ENCODE peak calls at places on chromosomes 11 and 22, in four cellular contexts. O, X, Q and J are unnamed samples.
A peak's percentile ranks its signal among the peaks of the same experiment; 100 is the strongest.

GRCh38 chr11:28910926-28911325 is 802.7 kb downstream of the METTL15 start:
- DNase-seq in O (no peak), X (no peak), Q (no peak), J (no peak)

GRCh38 chr11:88414385-88414861 is 76.9 kb upstream of the CTSC start:
- DNase-seq in O (no peak), X (no peak), Q (peak; percentile 92), J (no peak)

GRCh38 chr11:84825140-84825539 is 802.0 kb downstream of the DLG2 start:
- DNase-seq in O (no peak), X (no peak), Q (no peak), J (no peak)

GRCh38 chr11:10666976-10667892 is 26.3 kb downstream of the IRAG1 start:
- DNase-seq in O (no peak), X (no peak), Q (no peak), J (no peak)

GRCh38 chr11:64801591-64802369 is 1.2 kb downstream of the MAP4K2 start:
- DNase-seq in O (no peak), X (no peak), Q (peak; percentile 69), J (no peak)

GRCh38 chr11:64268687-64269379 is 15.6 kb downstream of the BAD start:
- DNase-seq in O (peak; percentile 69), X (no peak), Q (peak; percentile 74), J (peak; percentile 80)

GRCh38 chr22:23285236-23285635 is 104.9 kb downstream of the BCR start:
- DNase-seq in O (no peak), X (no peak), Q (no peak), J (no peak)

GRCh38 chr22:22802346-22802970 is 85.2 kb upstream of the IGLL5 start:
- DNase-seq in O (no peak), X (no peak), Q (no peak), J (no peak)

GRCh38 chr11:61836193-61836592 is 8.1 kb downstream of the FADS2 start:
- DNase-seq in O (no peak), X (no peak), Q (no peak), J (no peak)

GRCh38 chr22:46131151-46131587 is 19.2 kb upstream of the PPARA start:
- DNase-seq in O (no peak), X (no peak), Q (no peak), J (no peak)

GRCh38 chr22:46128606-46129005 is 21.7 kb upstream of the PPARA start:
- DNase-seq in O (no peak), X (no peak), Q (no peak), J (no peak)

GRCh38 chr22:46126853-46127385 is 23.4 kb upstream of the PPARA start:
- DNase-seq in O (no peak), X (no peak), Q (no peak), J (no peak)

GRCh38 chr22:46127556-46127955 is 22.8 kb upstream of the PPARA start:
- DNase-seq in O (no peak), X (no peak), Q (no peak), J (no peak)

GRCh38 chr22:46129390-46130041 is 20.8 kb upstream of the PPARA start:
- DNase-seq in O (no peak), X (no peak), Q (no peak), J (peak; percentile 68)
- TF ChIP-seq POLR2A in O (no peak), X (no peak), Q (no peak), J (no peak)

DNA sequence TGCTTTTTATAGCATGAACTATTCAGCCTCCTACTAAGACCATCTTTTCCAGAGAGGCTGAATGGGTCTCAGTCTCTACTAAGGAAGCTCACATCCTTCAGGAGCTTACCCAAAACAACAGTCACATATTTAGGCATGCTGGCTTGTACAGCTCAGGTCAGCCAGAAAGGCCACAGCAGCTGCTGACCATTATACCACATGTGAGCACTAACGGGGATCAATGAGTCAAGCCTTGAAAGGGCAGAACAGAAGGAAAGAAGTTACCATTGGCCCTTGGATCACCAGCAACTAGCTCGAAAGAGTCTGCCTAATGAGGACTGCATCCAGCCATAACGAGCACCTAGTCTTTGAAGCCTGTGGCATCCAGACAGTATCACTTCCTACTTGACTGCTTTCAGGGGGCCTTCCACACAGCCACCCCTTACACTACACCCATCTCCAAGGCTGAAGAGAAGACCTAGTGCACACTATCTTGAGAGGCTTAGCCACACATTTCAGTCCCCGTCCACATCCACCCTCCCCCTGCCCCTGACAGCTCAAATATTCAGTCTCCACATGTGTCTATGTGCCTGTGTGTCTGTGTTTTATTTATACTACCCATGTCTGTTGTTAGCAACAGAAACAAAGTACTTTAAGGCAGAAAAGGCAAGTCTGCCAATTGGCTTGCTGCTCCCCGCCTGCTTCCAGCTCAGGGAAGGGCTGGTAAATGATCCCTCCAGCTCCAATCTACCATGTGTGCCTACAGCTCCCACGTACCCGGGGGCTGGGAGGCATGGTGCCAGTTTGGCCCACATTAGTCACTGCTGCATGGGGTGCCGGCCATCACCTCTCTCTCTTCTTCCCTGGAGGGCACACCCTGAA is 95.5 kb downstream of the RPL27A start:
- DNase-seq in O (no peak), X (no peak), Q (no peak), J (no peak)
- H3K4me3 ChIP-seq in O (no peak overlapping the region), X (no peak overlapping the region), Q (no peak overlapping the region), J (no peak overlapping the region)

GRCh38 chr11:127943152-127943551 is 644.2 kb downstream of the ETS1 start:
- DNase-seq in O (no peak), X (no peak), Q (no peak), J (no peak)
- TF ChIP-seq POLR2A in O (no peak), X (no peak), Q (no peak), J (no peak)

GRCh38 chr11:77547047-77547836 is 42.5 kb upstream of the AQP11 start:
- DNase-seq in O (no peak), X (no peak), Q (no peak), J (no peak)

GRCh38 chr11:77547863-77548551 is 41.7 kb upstream of the AQP11 start:
- DNase-seq in O (no peak), X (peak; percentile 37), Q (peak; percentile 58), J (peak; percentile 65)

GRCh38 chr11:77542296-77542695 is 47.5 kb upstream of the AQP11 start:
- DNase-seq in O (no peak), X (no peak), Q (no peak), J (no peak)
- H3K4me3 ChIP-seq in O (no peak overlapping the region), X (no peak overlapping the region), Q (no peak overlapping the region), J (no peak overlapping the region)